ENCODE peak calls at places on chromosomes 4 and X, in ten cellular contexts. One of them, this sample, is unnamed.

GRCh38 chrX:13007519-13008188 is 32.7 kb downstream of the TMSB4X start:
- DNase-seq in frontal cortex: no peak
- DNase-seq in cardiac muscle cell: no peak
- DNase-seq in HS-27A: no peak
- DNase-seq in astrocyte: peak; percentile 56
- DNase-seq in left ventricle myocardium superior: no peak
- DNase-seq in neuronal stem cell: no peak
- DNase-seq in SK-MEL-5: no peak
- DNase-seq in NCI-H1105: no peak
- DNase-seq in NCI-H1417: peak; percentile 59
- DNase-seq in this sample: no peak

GRCh38 chr4:16125571-16126445 is 42.0 kb upstream of the PROM1 start:
- DNase-seq in frontal cortex: no peak
- DNase-seq in left ventricle myocardium superior: no peak
- DNase-seq in NCI-H1105: no peak
- DNase-seq in SK-MEL-5: peak; percentile 6
- DNase-seq in neuronal stem cell: no peak
- DNase-seq in HS-27A: no peak
- DNase-seq in NCI-H1417: peak; percentile 15
- DNase-seq in astrocyte: no peak
- DNase-seq in cardiac muscle cell: no peak
- DNase-seq in this sample: no peak

GRCh38 chr4:176792348-176793059 is at the start of gene VEGFC:
- DNase-seq in left ventricle myocardium superior: peak; percentile 77
- DNase-seq in NCI-H1105: peak; percentile 26
- DNase-seq in NCI-H1417: peak; percentile 75
- DNase-seq in cardiac muscle cell: peak; percentile 87
- DNase-seq in HS-27A: no peak
- DNase-seq in astrocyte: no peak
- DNase-seq in frontal cortex: peak; percentile 65
- DNase-seq in neuronal stem cell: peak; percentile 56
- DNase-seq in SK-MEL-5: peak; percentile 74
- DNase-seq in this sample: no peak

GRCh38 chr4:161247831-161248230 is 916.0 kb downstream of the FSTL5 start:
- DNase-seq in neuronal stem cell: no peak
- DNase-seq in frontal cortex: no peak
- DNase-seq in SK-MEL-5: no peak
- DNase-seq in left ventricle myocardium superior: no peak
- DNase-seq in NCI-H1417: peak; percentile 5
- DNase-seq in NCI-H1105: no peak
- DNase-seq in astrocyte: no peak
- DNase-seq in cardiac muscle cell: no peak
- DNase-seq in HS-27A: no peak
- DNase-seq in this sample: no peak

GRCh38 chr4:38687571-38688011 is 23.6 kb downstream of the KLF3 start:
- DNase-seq in NCI-H1417: no peak
- DNase-seq in left ventricle myocardium superior: no peak
- DNase-seq in SK-MEL-5: no peak
- DNase-seq in NCI-H1105: no peak
- DNase-seq in frontal cortex: no peak
- DNase-seq in neuronal stem cell: no peak
- DNase-seq in HS-27A: no peak
- DNase-seq in cardiac muscle cell: no peak
- DNase-seq in astrocyte: no peak
- DNase-seq in this sample: no peak

GRCh38 chrX:18640686-18641085 is 31.2 kb downstream of the RS1 start:
- DNase-seq in frontal cortex: no peak
- DNase-seq in neuronal stem cell: peak; percentile 11
- DNase-seq in NCI-H1417: peak; percentile 45
- DNase-seq in HS-27A: no peak
- DNase-seq in left ventricle myocardium superior: no peak
- DNase-seq in cardiac muscle cell: peak; percentile 56
- DNase-seq in astrocyte: no peak
- DNase-seq in SK-MEL-5: no peak
- DNase-seq in NCI-H1105: no peak
- DNase-seq in this sample: no peak

GRCh38 chr4:74667438-74667837 is 126.9 kb downstream of the BTC start:
- DNase-seq in neuronal stem cell: no peak
- DNase-seq in astrocyte: no peak
- DNase-seq in NCI-H1417: no peak
- DNase-seq in SK-MEL-5: no peak
- DNase-seq in NCI-H1105: no peak
- DNase-seq in cardiac muscle cell: no peak
- DNase-seq in left ventricle myocardium superior: no peak
- DNase-seq in frontal cortex: no peak
- DNase-seq in HS-27A: no peak
- DNase-seq in this sample: no peak

GRCh38 chr4:1975880-1976279 is 32.9 kb downstream of the NELFA start:
- DNase-seq in SK-MEL-5: no peak
- DNase-seq in frontal cortex: no peak
- DNase-seq in neuronal stem cell: no peak
- DNase-seq in NCI-H1417: no peak
- DNase-seq in left ventricle myocardium superior: no peak
- DNase-seq in NCI-H1105: no peak
- DNase-seq in astrocyte: no peak
- DNase-seq in cardiac muscle cell: no peak
- DNase-seq in HS-27A: no peak
- DNase-seq in this sample: no peak

GRCh38 chrX:69616520-69617203 is 749 bp downstream of the EDA start:
- DNase-seq in NCI-H1417: no peak
- DNase-seq in cardiac muscle cell: peak; percentile 16
- DNase-seq in left ventricle myocardium superior: peak; percentile 60
- DNase-seq in SK-MEL-5: no peak
- DNase-seq in astrocyte: no peak
- DNase-seq in HS-27A: no peak
- DNase-seq in neuronal stem cell: no peak
- DNase-seq in NCI-H1105: peak; percentile 3
- DNase-seq in frontal cortex: no peak
- DNase-seq in this sample: no peak

GRCh38 chrX:20742106-20742505 is 475.4 kb upstream of the RPS6KA3 start:
- DNase-seq in left ventricle myocardium superior: no peak
- DNase-seq in NCI-H1417: no peak
- DNase-seq in astrocyte: peak; percentile 55
- DNase-seq in SK-MEL-5: peak; percentile 1
- DNase-seq in cardiac muscle cell: no peak
- DNase-seq in frontal cortex: no peak
- DNase-seq in HS-27A: no peak
- DNase-seq in NCI-H1105: peak; percentile 56
- DNase-seq in neuronal stem cell: no peak
- DNase-seq in this sample: no peak

This sample was measured in NCI-H774.